ENCODE peak calls at places on chromosomes 11 and 22, in eight cellular contexts. N, C, T, F, U, A, B and I are unnamed samples.

GRCh38 chr11:130560000-130560852 is 111.8 kb downstream of the ADAMTS15 start:
- DNase-seq in A (no peak), N (no peak), T (no peak), C (no peak), B (no peak), U (no peak), F (no peak), I (no peak)

GRCh38 chr22:38034884-38035529 is 22.2 kb upstream of the PICK1 start:
- DNase-seq in N (no peak), A (no peak), F (peak; percentile 37), T (no peak), B (no peak), U (no peak), C (no peak), I (no peak)

GRCh38 chr22:31618057-31618456 is 44.0 kb downstream of the PISD start:
- DNase-seq in A (peak; percentile 48), F (no peak), N (no peak), T (no peak), U (no peak), C (no peak), B (no peak), I (no peak)

GRCh38 chr11:81373986-81374385 is 1359.7 kb downstream of the FAM181B start:
- DNase-seq in U (no peak), B (no peak), A (no peak), T (no peak), F (no peak), N (no peak), C (no peak), I (no peak)

GRCh38 chr11:73288873-73289707 is 17.0 kb downstream of the P2RY6 start:
- DNase-seq in A (peak; percentile 92), B (peak; percentile 80), F (peak; percentile 92), C (peak; percentile 96), N (peak; percentile 74), T (peak; percentile 55), U (peak; percentile 66), I (peak; percentile 93)

GRCh38 chr11:134362192-134362901 is 30.6 kb downstream of the GLB1L2 start:
- DNase-seq in U (peak; percentile 5), T (no peak), B (no peak), A (peak; percentile 36), C (no peak), F (peak; percentile 65), N (peak; percentile 9), I (no peak)

GRCh38 chr11:60985991-60986915 is 14.8 kb downstream of the CD6 start:
- DNase-seq in T (peak; percentile 88), N (no peak), C (peak; percentile 9), B (no peak), F (no peak), U (peak; percentile 72), A (peak; percentile 31), I (no peak)

GRCh38 chr11:43327987-43328386 is 16.2 kb downstream of the API5 start:
- DNase-seq in B (no peak), A (no peak), N (no peak), T (no peak), U (peak; percentile 59), C (peak; percentile 78), F (no peak), I (no peak)

GRCh38 chr11:13831707-13832106 is 130.8 kb upstream of the SPON1 start:
- DNase-seq in A (no peak), U (peak; percentile 18), N (no peak), B (no peak), C (no peak), T (no peak), F (no peak), I (no peak)

GRCh38 chr11:99884750-99885149 is 802.3 kb upstream of the ARHGAP42 start:
- DNase-seq in F (no peak), U (no peak), C (no peak), A (peak; percentile 51), B (no peak), N (no peak), T (no peak), I (no peak)

GRCh38 chr11:2673871-2674471 is 25.8 kb downstream of the KCNQ1OT1 start:
- DNase-seq in U (peak; percentile 20), A (peak; percentile 43), B (no peak), T (no peak), F (peak; percentile 62), N (no peak), C (no peak), I (no peak)

GRCh38 chr11:96112192-96113099 is 188.5 kb upstream of the MTMR2 start:
- DNase-seq in F (no peak), C (no peak), N (no peak), U (no peak), T (no peak), A (no peak), B (no peak), I (peak; percentile 20)

GRCh38 chr22:26017932-26018331 is 151.3 kb upstream of the SEZ6L start:
- DNase-seq in U (no peak), A (no peak), C (no peak), B (no peak), T (no peak), N (no peak), F (no peak), I (no peak)

GRCh38 chr22:45915151-45915550 is 61.8 kb downstream of the WNT7B start:
- DNase-seq in F (no peak), T (no peak), U (no peak), B (no peak), A (no peak), N (no peak), C (no peak), I (no peak)

GRCh38 chr22:21443735-21444421 is 23.3 kb upstream of the TMEM191C start:
- DNase-seq in F (peak; percentile 59), N (peak; percentile 10), C (no peak), T (peak; percentile 15), U (peak; percentile 84), A (peak; percentile 37), B (no peak), I (no peak)

GRCh38 chr11:63510360-63511130 is 4.7 kb downstream of the LGALS12 start:
- DNase-seq in U (peak; percentile 47), T (no peak), B (no peak), N (peak; percentile 93), F (no peak), C (no peak), A (no peak), I (no peak)

GRCh38 chr11:27371490-27371889 is 8.5 kb upstream of the CCDC34 start:
- DNase-seq in B (no peak), A (no peak), N (no peak), T (no peak), C (no peak), F (no peak), U (no peak), I (no peak)

GRCh38 chr11:62444271-62444833 is 25.5 kb downstream of the SCGB1A1 start:
- DNase-seq in C (no peak), N (peak; percentile 76), F (peak; percentile 84), U (peak; percentile 34), T (peak; percentile 44), A (peak; percentile 78), B (no peak), I (peak; percentile 50)

GRCh38 chr11:107780775-107781174 is 68.9 kb upstream of the SLN start:
- DNase-seq in B (peak; percentile 26), A (no peak), N (no peak), F (no peak), T (no peak), C (no peak), U (no peak), I (no peak)

GRCh38 chr22:23192133-23192532 is 11.8 kb downstream of the BCR start:
- DNase-seq in B (no peak), A (peak; percentile 70), N (no peak), U (peak; percentile 72), T (no peak), F (peak; percentile 82), C (no peak), I (no peak)

GRCh38 chr11:47786373-47786772 is 19.2 kb upstream of the FNBP4 start:
- DNase-seq in C (no peak), T (no peak), U (no peak), F (no peak), B (no peak), A (no peak), N (no peak), I (no peak)

GRCh38 chr11:72585762-72586590 is 88.2 kb downstream of the PDE2A start:
- DNase-seq in N (peak; percentile 67), B (peak; percentile 87), T (peak; percentile 66), F (peak; percentile 69), U (peak; percentile 82), A (peak; percentile 95), C (peak; percentile 35), I (peak; percentile 67)

GRCh38 chr11:14359573-14360031 is 619 bp upstream of the RRAS2 start:
- DNase-seq in T (no peak), F (no peak), N (no peak), U (no peak), C (peak; percentile 56), B (no peak), A (no peak), I (no peak)

GRCh38 chr11:78032090-78032489 is 9.0 kb upstream of the KCTD14 start:
- DNase-seq in F (no peak), C (no peak), T (no peak), N (no peak), B (no peak), A (no peak), U (peak; percentile 71), I (no peak)

GRCh38 chr22:18985761-18986160 is 49.7 kb upstream of the PRODH start:
- DNase-seq in F (no peak), T (no peak), N (peak; percentile 21), B (no peak), A (peak; percentile 36), U (no peak), C (no peak), I (no peak)

GRCh38 chr11:65181569-65182257 is at the start of gene CAPN1:
- DNase-seq in C (peak; percentile 91), F (peak; percentile 94), N (peak; percentile 53), A (peak; percentile 92), T (peak; percentile 83), B (peak; percentile 79), U (peak; percentile 92), I (peak; percentile 58)

GRCh38 chr11:73521621-73522020 is 76.3 kb downstream of the FAM168A start:
- DNase-seq in F (no peak), A (no peak), C (peak; percentile 48), N (no peak), T (no peak), U (no peak), B (peak; percentile 17), I (no peak)

GRCh38 chr11:82733444-82734119 is at the start of gene FAM181B:
- DNase-seq in F (peak; percentile 88), T (peak; percentile 26), A (peak; percentile 94), C (no peak), U (peak; percentile 70), B (no peak), N (peak; percentile 78), I (no peak)

GRCh38 chr11:16013242-16013641 is 343.1 kb downstream of the SOX6 start:
- DNase-seq in F (no peak), A (no peak), B (no peak), C (no peak), N (no peak), U (no peak), T (no peak), I (no peak)

GRCh38 chr11:72439455-72439854 is 5.1 kb upstream of the CLPB start:
- DNase-seq in N (no peak), U (no peak), F (no peak), C (no peak), B (no peak), T (no peak), A (no peak), I (no peak)

GRCh38 chr11:130170345-130170744 is 10.8 kb downstream of the ST14 start:
- DNase-seq in T (no peak), N (no peak), A (no peak), U (no peak), B (no peak), C (no peak), F (no peak), I (no peak)

GRCh38 chr11:102309621-102310541 is 7.4 kb upstream of the BIRC3 start:
- DNase-seq in U (no peak), F (no peak), C (no peak), A (peak; percentile 84), B (no peak), N (no peak), T (no peak), I (no peak)

GRCh38 chr11:61737636-61738386 is 14.6 kb upstream of the MYRF start:
- DNase-seq in U (no peak), A (peak; percentile 75), C (no peak), B (no peak), T (no peak), N (no peak), F (no peak), I (no peak)

GRCh38 chr22:27267145-27267544 is 534.4 kb downstream of the MN1 start:
- DNase-seq in B (no peak), F (no peak), T (no peak), N (no peak), C (no peak), U (no peak), A (no peak), I (no peak)